ENCODE peak calls at places on chromosomes 3 and 15, in four cellular contexts. M is tibial nerve, B is H1, T is ovary. V is an unnamed sample. For H3K36me3, the result is how much of the 10 kb centered on the place peaks cover.

GRCh38 chr3:169041677-169042171 is 621.8 kb downstream of the MECOM start:
- DNase-seq in M (no peak), B (no peak), T (no peak), V (no peak)

GRCh38 chr3:38966956-38967795 is 84.6 kb downstream of the SCN11A start:
- DNase-seq in M (no peak), B (no peak), T (no peak), V (peak)

GRCh38 chr3:94043285-94043684 is 14.9 kb upstream of the STX19 start:
- DNase-seq in M (no peak), B (no peak), T (no peak), V (no peak)

GRCh38 chr3:4647411-4647810 is 154.3 kb downstream of the ITPR1 start:
- DNase-seq in M (no peak), B (no peak), T (no peak), V (no peak)

GRCh38 chr3:156492801-156493261 is 62.1 kb downstream of the SSR3 start:
- DNase-seq in M (no peak), B (no peak), T (no peak), V (no peak)

GRCh38 chr15:96352594-96353377 is 22.3 kb downstream of the NR2F2 start:
- DNase-seq in M (no peak), B (no peak), T (no peak), V (no peak)

GRCh38 chr3:127233371-127233770 is 40.4 kb downstream of the PRR23E start:
- DNase-seq in M (no peak), B (no peak), T (no peak), V (no peak)

GRCh38 chr3:155869664-155870063 is 786 bp upstream of the GMPS start:
- DNase-seq in M (no peak), B (no peak), T (no peak), V (no peak)

GRCh38 chr3:103372031-103372430 is 937.2 kb downstream of the ZPLD1 start:
- DNase-seq in M (no peak), B (no peak), T (no peak), V (no peak)

GRCh38 chr15:66288093-66288492 is 5.3 kb upstream of the DIS3L start:
- DNase-seq in M (no peak), B (no peak), T (no peak), V (no peak)

GRCh38 chr3:134250717-134251220 is at the start of gene RYK:
- DNase-seq in M (peak), B (peak), T (peak), V (peak)

GRCh38 chr3:123583563-123583962 is 1.3 kb downstream of the HACD2 start:
- DNase-seq in M (no peak), B (no peak), T (no peak), V (no peak)

GRCh38 chr3:47385007-47385406 is 4.2 kb downstream of the PTPN23 start:
- DNase-seq in M (no peak), B (no peak), T (no peak), V (no peak)

GRCh38 chr15:31338318-31338878 is 11.8 kb downstream of the KLF13 start:
- DNase-seq in M (no peak), B (no peak), T (no peak), V (no peak)

GRCh38 chr3:48435774-48436476 is 4.0 kb downstream of the CCDC51 start:
- DNase-seq in M (peak), B (peak), T (peak), V (no peak)

GRCh38 chr3:196050597-196050996 is 31.3 kb downstream of the TFRC start:
- DNase-seq in M (no peak), B (no peak), T (no peak), V (no peak)

GRCh38 chr3:108008931-108009635 is 81.7 kb downstream of the CD47 start:
- DNase-seq in M (no peak), B (no peak), T (no peak), V (no peak)

GRCh38 chr3:194780706-194781105 is 95.0 kb downstream of the FAM43A start:
- DNase-seq in M (no peak), B (no peak), T (no peak), V (no peak)

GRCh38 chr3:194089357-194090177 is 46.4 kb upstream of the HES1 start:
- DNase-seq in M (peak), B (peak), T (peak), V (peak)

GRCh38 chr3:171103185-171103584 is 76.7 kb upstream of the SLC2A2 start:
- DNase-seq in M (no peak), B (no peak), T (no peak), V (no peak)

GRCh38 chr3:151918253-151919029 is 45.0 kb downstream of the SUCNR1 start:
- DNase-seq in M (no peak), B (no peak), T (no peak), V (no peak)

GRCh38 chr15:96416934-96417759 is 86.6 kb downstream of the NR2F2 start:
- DNase-seq in M (no peak), B (no peak), T (no peak), V (no peak)

GRCh38 chr3:30139283-30139682 is 467.1 kb upstream of the TGFBR2 start:
- DNase-seq in M (no peak), B (no peak), T (no peak), V (no peak)

GRCh38 chr15:51131596-51132290 is 37.0 kb upstream of the TNFAIP8L3 start:
- DNase-seq in M (no peak), B (no peak), T (no peak), V (no peak)

GRCh38 chr3:139455855-139456254 is 20.5 kb downstream of the RBP2 start:
- DNase-seq in M (no peak), B (no peak), T (no peak), V (no peak)

GRCh38 chr3:16063603-16064002 is 110.9 kb upstream of the GALNT15 start:
- DNase-seq in M (no peak), B (no peak), T (no peak), V (no peak)

GRCh38 chr3:144557515-144557914 is 585.9 kb downstream of the DIPK2A start:
- DNase-seq in M (no peak), B (no peak), T (no peak), V (no peak)

GRCh38 chr3:189588818-189589569 is 42.2 kb upstream of the TP63 start:
- DNase-seq in M (no peak), B (no peak), T (no peak), V (no peak)

GRCh38 chr3:190119734-190120133 is 963 bp downstream of the P3H2 start:
- DNase-seq in M (no peak), B (no peak), T (no peak), V (no peak)

GRCh38 chr3:94146455-94146854 is 83.6 kb downstream of the NSUN3 start:
- DNase-seq in M (no peak), B (no peak), T (no peak), V (no peak)

GRCh38 chr3:177724020-177724638 is 526.8 kb upstream of the TBL1XR1 start:
- DNase-seq in M (peak), B (no peak), T (peak), V (no peak)

GRCh38 chr3:188686319-188686718 is 485.5 kb upstream of the TPRG1 start:
- DNase-seq in M (no peak), B (no peak), T (no peak), V (no peak)

GRCh38 chr15:35784745-35785144 is 238.8 kb upstream of the DPH6 start:
- DNase-seq in M (no peak), B (no peak), T (no peak), V (no peak)

GRCh38 chr3:106728315-106728821 is 648.9 kb upstream of the CCDC54 start:
- DNase-seq in M (no peak), B (no peak), T (no peak), V (no peak)

GRCh38 chr15:45641374-45641778 is 6.5 kb downstream of the SQOR start:
- DNase-seq in M (no peak), B (no peak), T (no peak), V (no peak)
- TF ChIP-seq EP300 in M (no peak), B (no peak), T (no peak), V (peak)

GRCh38 chr15:24971772-24972171 is 17.0 kb downstream of the SNRPN start:
- DNase-seq in M (no peak), B (no peak), T (no peak), V (no peak)
- H3K36me3 ChIP-seq in M (under half), B (half or more), T (under half), V (half or more)

GRCh38 chr15:89750560-89751542 is at the start of gene MESP1:
- DNase-seq in M (peak), B (peak), T (peak), V (peak)
- TF ChIP-seq POLR2A in M (no peak), B (no peak), T (peak), V (no peak)

GRCh38 chr3:6532101-6532500 is 328.8 kb upstream of the GRM7 start:
- DNase-seq in M (no peak), B (no peak), T (no peak), V (no peak)
- TF ChIP-seq EP300 in M (no peak), B (no peak), T (no peak), V (no peak)

V was measured in esophagus muscularis mucosa.